ENCODE peak calls at places on chromosomes 16 and 17, in nine cellular contexts. G, I, B, U, F, K, T, Y and R are unnamed samples.

GRCh38 chr16:11572301-11572995 is 14.3 kb downstream of the LITAF start:
- DNase-seq in G (no peak), I (no peak), B (no peak), U (no peak), F (peak; percentile 25), K (no peak), T (no peak), Y (peak; percentile 49), R (no peak)

GRCh38 chr16:81715358-81716196 is 63.5 kb upstream of the PLCG2 start:
- DNase-seq in G (no peak), I (no peak), B (no peak), U (no peak), F (no peak), K (no peak), T (no peak), Y (no peak), R (no peak)

GRCh38 chr16:67541391-67542263 is 13.0 kb downstream of the RIPOR1 start:
- DNase-seq in G (peak; percentile 57), I (no peak), B (peak; percentile 59), U (peak; percentile 76), F (no peak), K (no peak), T (no peak), Y (no peak), R (no peak)

GRCh38 chr17:12089809-12090384 is 69.2 kb downstream of the MAP2K4 start:
- DNase-seq in G (no peak), I (no peak), B (no peak), U (peak; percentile 65), F (no peak), K (no peak), T (no peak), Y (no peak), R (no peak)

GRCh38 chr16:71894229-71894920 is 956 bp upstream of the IST1 start:
- DNase-seq in G (peak; percentile 35), I (peak; percentile 44), B (peak; percentile 49), U (peak; percentile 67), F (peak; percentile 10), K (peak; percentile 73), T (peak; percentile 56), Y (peak; percentile 25), R (peak; percentile 40)

GRCh38 chr16:3793161-3793576 is 75.8 kb upstream of the TRAP1 start:
- DNase-seq in G (no peak), I (no peak), B (peak; percentile 58), U (peak; percentile 49), F (no peak), K (peak; percentile 36), T (no peak), Y (no peak), R (no peak)

GRCh38 chr16:27426423-27427408 is 24.7 kb downstream of the IL21R start:
- DNase-seq in G (peak; percentile 57), I (peak; percentile 27), B (no peak), U (peak; percentile 93), F (peak; percentile 74), K (no peak), T (peak; percentile 26), Y (peak; percentile 85), R (peak; percentile 56)

GRCh38 chr17:36689089-36689667 is 87.8 kb downstream of the MRM1 start:
- DNase-seq in G (no peak), I (peak; percentile 16), B (no peak), U (no peak), F (no peak), K (no peak), T (no peak), Y (no peak), R (no peak)

GRCh38 chr17:32123782-32124181 is 18.5 kb upstream of the RHOT1 start:
- DNase-seq in G (no peak), I (no peak), B (no peak), U (peak; percentile 71), F (no peak), K (no peak), T (no peak), Y (no peak), R (no peak)

GRCh38 chr16:85381738-85382592 is 231.2 kb upstream of the GSE1 start:
- DNase-seq in G (peak; percentile 36), I (no peak), B (no peak), U (no peak), F (no peak), K (no peak), T (no peak), Y (no peak), R (no peak)

GRCh38 chr16:74281285-74281684 is 15.3 kb upstream of the PSMD7 start:
- DNase-seq in G (no peak), I (no peak), B (no peak), U (no peak), F (no peak), K (no peak), T (no peak), Y (no peak), R (no peak)